ENCODE peak calls at places on chromosomes 13 and 19, in seven cellular contexts. K is breast epithelium, W is left ventricle myocardium inferior, Y is kidney epithelial cell, Q is astrocyte of the cerebellum, M is mammary epithelial cell, Z is cardiac muscle cell. D is an unnamed sample.

GRCh38 chr19:49362926-49363264 is 679 bp upstream of the TEAD2 start:
- DNase-seq in Y (no peak), M (no peak), K (peak; percentile 63), Q (no peak), W (peak; percentile 59), Z (peak; percentile 61), D (peak; percentile 56)

GRCh38 chr19:7703332-7703731 is 1.4 kb upstream of the FCER2 start:
- DNase-seq in Y (no peak), K (no peak), M (no peak), Z (no peak), Q (no peak), W (no peak), D (no peak)

GRCh38 chr19:48681127-48681470 is 8.3 kb upstream of the NTN5 start:
- DNase-seq in M (peak; percentile 31), W (no peak), Z (peak; percentile 93), Q (peak; percentile 55), Y (peak; percentile 96), K (no peak), D (peak; percentile 95)

GRCh38 chr19:9070066-9070465 is 16.8 kb upstream of the OR1M1 start:
- DNase-seq in W (no peak), M (no peak), K (no peak), Z (no peak), Y (no peak), Q (no peak), D (no peak)

GRCh38 chr13:112193463-112194166 is 126.7 kb downstream of the SOX1 start:
- DNase-seq in W (no peak), M (no peak), Y (no peak), Z (no peak), Q (no peak), K (no peak), D (no peak)

GRCh38 chr13:87147076-87147475 is 524.1 kb upstream of the SLITRK5 start:
- DNase-seq in Q (no peak), K (no peak), Z (peak; percentile 11), M (peak; percentile 25), Y (no peak), W (no peak), D (peak; percentile 9)

GRCh38 chr19:46610851-46611770 is 10.0 kb downstream of the CALM3 start:
- DNase-seq in W (peak; percentile 9), M (no peak), Y (no peak), Q (peak; percentile 82), K (no peak), Z (peak; percentile 51), D (no peak)

GRCh38 chr13:91904005-91904404 is 505.6 kb downstream of the GPC5 start:
- DNase-seq in Z (no peak), Q (no peak), K (no peak), Y (peak; percentile 25), M (no peak), W (no peak), D (no peak)

GRCh38 chr19:18109731-18110671 is 12.4 kb downstream of the MAST3 start:
- DNase-seq in M (no peak), Q (no peak), Z (no peak), K (no peak), Y (no peak), W (peak; percentile 66), D (no peak)

GRCh38 chr19:21851596-21852345 is 15.8 kb upstream of the ZNF43 start:
- DNase-seq in K (peak; percentile 96), W (peak; percentile 94), Q (peak; percentile 92), M (peak; percentile 92), Y (peak; percentile 80), Z (peak; percentile 96), D (peak; percentile 95)

GRCh38 chr19:4294389-4294788 is 7.8 kb downstream of the TMIGD2 start:
- DNase-seq in Y (no peak), W (no peak), M (no peak), Q (no peak), Z (no peak), K (no peak), D (no peak)

GRCh38 chr19:52626915-52627314 is 11.2 kb downstream of the ZNF83 start:
- DNase-seq in Q (no peak), W (no peak), K (no peak), M (no peak), Y (no peak), Z (no peak), D (no peak)

GRCh38 chr19:14837391-14837790 is 2.4 kb upstream of the OR7A5 start:
- DNase-seq in K (no peak), Q (no peak), W (no peak), Y (no peak), M (no peak), Z (no peak), D (no peak)

GRCh38 chr19:9566729-9567128 is 17.6 kb downstream of the ZNF121 start:
- DNase-seq in W (no peak), M (no peak), Z (no peak), Y (no peak), K (no peak), Q (no peak), D (no peak)

GRCh38 chr19:58040751-58041525 is 7.1 kb downstream of the ZSCAN1 start:
- DNase-seq in K (no peak), Z (no peak), Q (no peak), M (no peak), W (no peak), Y (no peak), D (no peak)

GRCh38 chr13:42364613-42365000 is 92.7 kb downstream of the AKAP11 start:
- DNase-seq in M (no peak), K (no peak), Q (no peak), W (no peak), Z (no peak), Y (no peak), D (no peak)

GRCh38 chr13:34867590-34867989 is 74.5 kb upstream of the NBEA start:
- DNase-seq in M (peak; percentile 7), Q (peak; percentile 57), K (no peak), W (no peak), Y (peak; percentile 26), Z (peak; percentile 31), D (peak; percentile 12)

GRCh38 chr19:56476671-56477428 is at the start of gene ZNF667:
- DNase-seq in K (no peak), Y (peak; percentile 55), Z (peak; percentile 31), Q (no peak), W (peak; percentile 18), M (peak; percentile 64), D (peak; percentile 40)

GRCh38 chr13:114258589-114258988 is 22.8 kb upstream of the UPF3A start:
- DNase-seq in Z (no peak), M (no peak), Q (no peak), K (no peak), W (no peak), Y (no peak), D (no peak)

GRCh38 chr13:68257111-68257842 is 1027.1 kb upstream of the PCDH9 start:
- DNase-seq in K (no peak), Z (no peak), Q (no peak), M (no peak), W (no peak), Y (no peak), D (no peak)

GRCh38 chr19:54792814-54793213 is 10.6 kb upstream of the KIR2DL4 start:
- DNase-seq in Z (no peak), M (no peak), Q (no peak), Y (no peak), W (no peak), K (no peak), D (no peak)

GRCh38 chr13:112617754-112618375 is 29.9 kb upstream of the TUBGCP3 start:
- DNase-seq in W (no peak), Z (no peak), K (no peak), M (no peak), Q (no peak), Y (no peak), D (no peak)

GRCh38 chr13:36918246-36919060 is 1.6 kb downstream of the SMAD9 start:
- DNase-seq in M (no peak), Z (peak; percentile 17), K (no peak), Q (peak; percentile 19), W (no peak), Y (peak; percentile 44), D (peak; percentile 14)

GRCh38 chr19:11551603-11552235 is 7.3 kb downstream of the ELOF1 start:
- DNase-seq in M (no peak), K (peak; percentile 64), W (no peak), Z (peak; percentile 23), Y (no peak), Q (no peak), D (peak; percentile 32)

GRCh38 chr13:112376050-112376681 is at the start of gene SPACA7:
- DNase-seq in Y (no peak), M (no peak), K (no peak), Z (no peak), W (no peak), Q (no peak), D (no peak)

GRCh38 chr13:57604442-57604841 is 27.1 kb upstream of the PCDH17 start:
- DNase-seq in Z (no peak), Q (no peak), K (no peak), Y (no peak), W (no peak), M (no peak), D (no peak)

GRCh38 chr13:32284927-32285632 is 30.1 kb downstream of the ZAR1L start:
- DNase-seq in Y (peak; percentile 47), Q (peak; percentile 74), K (peak; percentile 77), W (no peak), Z (peak; percentile 89), M (peak; percentile 72), D (peak; percentile 57)

GRCh38 chr19:34662919-34663318 is 14.0 kb downstream of the SCGB2B2 start:
- DNase-seq in M (peak; percentile 14), K (no peak), Z (peak; percentile 17), Q (no peak), Y (no peak), W (no peak), D (peak; percentile 17)

GRCh38 chr19:8393871-8394250 is 3.7 kb downstream of the RAB11B start:
- DNase-seq in Z (no peak), Q (no peak), M (no peak), Y (no peak), W (no peak), K (peak; percentile 44), D (no peak)

DNA sequence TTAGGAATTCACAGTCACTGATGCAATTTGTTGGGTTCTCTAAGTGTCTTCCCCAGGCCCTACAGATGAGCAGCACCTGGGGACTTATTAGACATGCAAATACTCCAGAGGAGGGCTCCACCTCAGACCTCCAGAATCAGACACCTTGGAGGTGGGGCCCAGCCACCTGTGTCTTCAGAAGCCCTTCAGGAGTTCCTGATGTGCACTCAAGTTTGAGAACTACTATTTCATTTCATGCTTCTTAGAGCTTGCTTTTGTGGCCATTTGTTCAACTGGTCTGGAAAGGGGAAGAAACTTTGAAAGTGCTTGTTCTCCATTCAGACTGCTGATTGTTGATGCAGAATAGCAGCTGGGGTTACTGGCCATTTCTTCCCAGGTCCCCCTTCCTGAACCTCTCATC is 472.0 kb downstream of the COG6 start:
- DNase-seq in Y (no peak), Q (no peak), K (no peak), W (no peak), Z (no peak), M (no peak), D (no peak)
- H3K4me3 ChIP-seq in Y (no peak overlapping the region), Q (no peak overlapping the region), K (no peak overlapping the region), W (no peak overlapping the region), Z (no peak overlapping the region), M (no peak overlapping the region), D (no peak overlapping the region)

GRCh38 chr13:75316427-75316826 is 165.5 kb downstream of the TBC1D4 start:
- DNase-seq in Z (peak; percentile 44), Q (no peak), M (no peak), Y (no peak), K (no peak), W (no peak), D (peak; percentile 30)
- TF ChIP-seq CTCF in Z (no peak), Q (no peak), M (no peak), Y (no peak), K (no peak), W (no peak), D (no peak)

GRCh38 chr19:44588753-44589112 is 24.6 kb upstream of the IGSF23 start:
- DNase-seq in K (no peak), M (no peak), W (no peak), Z (no peak), Y (no peak), Q (no peak), D (no peak)
- H3K4me3 ChIP-seq in K (no peak overlapping the region), M (no peak overlapping the region), W (no peak overlapping the region), Z (no peak overlapping the region), Y (no peak overlapping the region), Q (no peak overlapping the region), D (no peak overlapping the region)

GRCh38 chr13:25267715-25268114 is 19.6 kb downstream of the MTMR6 start:
- DNase-seq in M (no peak), K (no peak), Y (no peak), Z (peak; percentile 23), Q (no peak), W (no peak), D (peak; percentile 34)
- TF ChIP-seq CTCF in M (peak; percentile 37), K (no peak), Y (no peak), Z (peak; percentile 20), Q (peak; percentile 36), W (peak; percentile 21), D (peak; percentile 40)

D was measured in fibroblast of villous mesenchyme.